ENCODE peak calls at places on chromosomes 13 and 19, in eight cellular contexts. One of them, this sample, is unnamed.
A peak's percentile ranks its signal among the peaks of the same experiment; 100 is the strongest.

GRCh38 chr19:38417544-38418506 is 8.2 kb downstream of the RASGRP4 start:
- DNase-seq in fibroblast of lung: no peak
- DNase-seq in gastrocnemius medialis: peak; percentile 45
- DNase-seq in uterus: no peak
- DNase-seq in aorta: peak; percentile 86
- DNase-seq in body of pancreas: peak; percentile 23
- DNase-seq in effector memory CD4-positive, alpha-beta T cell: peak; percentile 42
- DNase-seq in mesendoderm: peak; percentile 86
- DNase-seq in this sample: peak; percentile 93

GRCh38 chr13:66033924-66034323 is 1196.2 kb downstream of the PCDH9 start:
- DNase-seq in fibroblast of lung: no peak
- DNase-seq in gastrocnemius medialis: no peak
- DNase-seq in uterus: no peak
- DNase-seq in aorta: no peak
- DNase-seq in body of pancreas: no peak
- DNase-seq in effector memory CD4-positive, alpha-beta T cell: no peak
- DNase-seq in mesendoderm: no peak
- DNase-seq in this sample: no peak

GRCh38 chr19:21321134-21321533 is 8.1 kb downstream of the ZNF708 start:
- DNase-seq in fibroblast of lung: peak; percentile 43
- DNase-seq in gastrocnemius medialis: no peak
- DNase-seq in uterus: no peak
- DNase-seq in aorta: no peak
- DNase-seq in body of pancreas: no peak
- DNase-seq in effector memory CD4-positive, alpha-beta T cell: no peak
- DNase-seq in mesendoderm: no peak
- DNase-seq in this sample: no peak

GRCh38 chr13:102225892-102226291 is 176.0 kb downstream of the FGF14 start:
- DNase-seq in fibroblast of lung: no peak
- DNase-seq in gastrocnemius medialis: no peak
- DNase-seq in uterus: no peak
- DNase-seq in aorta: no peak
- DNase-seq in body of pancreas: no peak
- DNase-seq in effector memory CD4-positive, alpha-beta T cell: no peak
- DNase-seq in mesendoderm: no peak
- DNase-seq in this sample: no peak

GRCh38 chr13:31587696-31588266 is 151.5 kb upstream of the RXFP2 start:
- DNase-seq in fibroblast of lung: peak; percentile 2
- DNase-seq in gastrocnemius medialis: no peak
- DNase-seq in uterus: no peak
- DNase-seq in aorta: no peak
- DNase-seq in body of pancreas: no peak
- DNase-seq in effector memory CD4-positive, alpha-beta T cell: no peak
- DNase-seq in mesendoderm: no peak
- DNase-seq in this sample: no peak

GRCh38 chr19:35767288-35768081 is 7.9 kb upstream of the ARHGAP33 start:
- DNase-seq in fibroblast of lung: no peak
- DNase-seq in gastrocnemius medialis: no peak
- DNase-seq in uterus: no peak
- DNase-seq in aorta: peak; percentile 74
- DNase-seq in body of pancreas: peak; percentile 58
- DNase-seq in effector memory CD4-positive, alpha-beta T cell: no peak
- DNase-seq in mesendoderm: peak; percentile 92
- DNase-seq in this sample: peak; percentile 98

GRCh38 chr19:13665125-13665903 is 99.0 kb upstream of the MRI1 start:
- DNase-seq in fibroblast of lung: no peak
- DNase-seq in gastrocnemius medialis: no peak
- DNase-seq in uterus: no peak
- DNase-seq in aorta: no peak
- DNase-seq in body of pancreas: no peak
- DNase-seq in effector memory CD4-positive, alpha-beta T cell: no peak
- DNase-seq in mesendoderm: no peak
- DNase-seq in this sample: no peak

GRCh38 chr13:112892759-112893569 is 76.0 kb upstream of the MCF2L start:
- DNase-seq in fibroblast of lung: no peak
- DNase-seq in gastrocnemius medialis: no peak
- DNase-seq in uterus: no peak
- DNase-seq in aorta: no peak
- DNase-seq in body of pancreas: peak; percentile 45
- DNase-seq in effector memory CD4-positive, alpha-beta T cell: no peak
- DNase-seq in mesendoderm: peak; percentile 41
- DNase-seq in this sample: peak; percentile 81

GRCh38 chr13:80469841-80470378 is 129.0 kb upstream of the SPRY2 start:
- DNase-seq in fibroblast of lung: peak; percentile 82
- DNase-seq in gastrocnemius medialis: peak; percentile 89
- DNase-seq in uterus: peak; percentile 79
- DNase-seq in aorta: peak; percentile 77
- DNase-seq in body of pancreas: peak; percentile 19
- DNase-seq in effector memory CD4-positive, alpha-beta T cell: no peak
- DNase-seq in mesendoderm: no peak
- DNase-seq in this sample: no peak

GRCh38 chr13:98141938-98142426 is 912 bp upstream of the FARP1 start:
- DNase-seq in fibroblast of lung: no peak
- DNase-seq in gastrocnemius medialis: peak; percentile 14
- DNase-seq in uterus: no peak
- DNase-seq in aorta: no peak
- DNase-seq in body of pancreas: peak; percentile 51
- DNase-seq in effector memory CD4-positive, alpha-beta T cell: no peak
- DNase-seq in mesendoderm: peak; percentile 70
- DNase-seq in this sample: peak; percentile 83

GRCh38 chr13:44879452-44880058 is 109.7 kb downstream of the NUFIP1 start:
- DNase-seq in fibroblast of lung: peak; percentile 60
- DNase-seq in gastrocnemius medialis: no peak
- DNase-seq in uterus: no peak
- DNase-seq in aorta: no peak
- DNase-seq in body of pancreas: peak; percentile 52
- DNase-seq in effector memory CD4-positive, alpha-beta T cell: no peak
- DNase-seq in mesendoderm: peak; percentile 67
- DNase-seq in this sample: peak; percentile 58

GRCh38 chr19:49150106-49150943 is 4.9 kb downstream of the HRC start:
- DNase-seq in fibroblast of lung: peak; percentile 78
- DNase-seq in gastrocnemius medialis: peak; percentile 80
- DNase-seq in uterus: peak; percentile 77
- DNase-seq in aorta: peak; percentile 93
- DNase-seq in body of pancreas: peak; percentile 87
- DNase-seq in effector memory CD4-positive, alpha-beta T cell: peak; percentile 37
- DNase-seq in mesendoderm: peak; percentile 92
- DNase-seq in this sample: peak; percentile 93

GRCh38 chr19:49148784-49149651 is 6.2 kb downstream of the HRC start:
- DNase-seq in fibroblast of lung: peak; percentile 83
- DNase-seq in gastrocnemius medialis: peak; percentile 98
- DNase-seq in uterus: peak; percentile 95
- DNase-seq in aorta: peak; percentile 99
- DNase-seq in body of pancreas: peak; percentile 100
- DNase-seq in effector memory CD4-positive, alpha-beta T cell: peak; percentile 77
- DNase-seq in mesendoderm: peak; percentile 99
- DNase-seq in this sample: peak; percentile 100

GRCh38 chr19:49145485-49146407 is 9.4 kb downstream of the HRC start:
- DNase-seq in fibroblast of lung: peak; percentile 75
- DNase-seq in gastrocnemius medialis: peak; percentile 76
- DNase-seq in uterus: peak; percentile 68
- DNase-seq in aorta: peak; percentile 94
- DNase-seq in body of pancreas: peak; percentile 83
- DNase-seq in effector memory CD4-positive, alpha-beta T cell: peak; percentile 71
- DNase-seq in mesendoderm: peak; percentile 98
- DNase-seq in this sample: peak; percentile 99

GRCh38 chr19:49149652-49150105 is 5.5 kb downstream of the HRC start:
- DNase-seq in fibroblast of lung: peak; percentile 82
- DNase-seq in gastrocnemius medialis: peak; percentile 72
- DNase-seq in uterus: peak; percentile 72
- DNase-seq in aorta: peak; percentile 89
- DNase-seq in body of pancreas: peak; percentile 76
- DNase-seq in effector memory CD4-positive, alpha-beta T cell: no peak
- DNase-seq in mesendoderm: peak; percentile 96
- DNase-seq in this sample: peak; percentile 93

DNA sequence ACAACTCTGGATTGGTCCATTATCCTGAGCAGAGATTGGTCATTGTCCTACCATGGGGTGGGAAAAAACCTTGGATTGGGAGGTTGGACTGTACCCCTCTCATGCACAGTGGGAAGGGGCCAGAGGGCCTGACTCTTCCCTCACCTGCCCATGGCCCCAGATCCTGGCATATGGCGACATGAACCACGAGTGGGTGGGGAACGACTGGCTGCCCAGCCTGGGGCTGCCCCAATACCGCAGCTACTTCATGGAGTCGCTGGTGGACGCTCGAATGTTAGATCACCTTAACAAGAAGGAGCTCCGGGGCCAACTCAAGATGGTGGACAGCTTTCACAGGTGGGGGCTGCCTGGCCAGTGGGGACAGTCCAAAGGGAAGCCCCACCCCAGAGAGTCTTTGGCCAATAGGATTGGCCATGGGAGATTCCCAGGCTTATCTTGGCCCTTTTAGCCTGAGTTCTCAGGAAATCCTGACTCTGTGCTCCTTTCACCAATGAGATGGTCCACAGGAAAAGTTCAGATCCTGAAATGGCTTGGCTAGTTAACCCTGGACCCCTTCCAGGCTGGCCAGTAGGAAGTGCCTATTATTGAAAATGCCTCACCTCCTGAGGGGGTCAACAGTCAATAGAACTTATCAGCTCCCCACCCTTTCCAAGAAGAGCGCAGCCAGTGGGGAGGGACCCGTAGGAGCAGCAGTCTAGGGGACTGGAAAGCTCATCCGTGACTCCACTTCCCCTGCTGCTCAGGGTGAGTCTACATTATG is 7.1 kb downstream of the HRC start:
- DNase-seq in fibroblast of lung: no peak
- DNase-seq in gastrocnemius medialis: no peak
- DNase-seq in uterus: no peak
- DNase-seq in aorta: no peak
- DNase-seq in body of pancreas: no peak
- DNase-seq in effector memory CD4-positive, alpha-beta T cell: no peak
- DNase-seq in mesendoderm: no peak
- DNase-seq in this sample: no peak
- H3K4me3 ChIP-seq in fibroblast of lung: no peak overlapping the region
- H3K4me3 ChIP-seq in gastrocnemius medialis: peak overlapping the region; percentile 80
- H3K4me3 ChIP-seq in uterus: peak overlapping the region; percentile 68
- H3K4me3 ChIP-seq in aorta: no peak overlapping the region
- H3K4me3 ChIP-seq in body of pancreas: no peak overlapping the region
- H3K4me3 ChIP-seq in effector memory CD4-positive, alpha-beta T cell: no peak overlapping the region
- H3K4me3 ChIP-seq in mesendoderm: no peak overlapping the region
- H3K4me3 ChIP-seq in this sample: peak overlapping the region; percentile 94

GRCh38 chr19:1377176-1377964 is 6.3 kb upstream of the NDUFS7 start:
- DNase-seq in fibroblast of lung: no peak
- DNase-seq in gastrocnemius medialis: no peak
- DNase-seq in uterus: no peak
- DNase-seq in aorta: peak; percentile 75
- DNase-seq in body of pancreas: no peak
- DNase-seq in effector memory CD4-positive, alpha-beta T cell: no peak
- DNase-seq in mesendoderm: no peak
- DNase-seq in this sample: no peak

GRCh38 chr19:1377965-1378785 is 5.5 kb upstream of the NDUFS7 start:
- DNase-seq in fibroblast of lung: no peak
- DNase-seq in gastrocnemius medialis: no peak
- DNase-seq in uterus: no peak
- DNase-seq in aorta: no peak
- DNase-seq in body of pancreas: no peak
- DNase-seq in effector memory CD4-positive, alpha-beta T cell: no peak
- DNase-seq in mesendoderm: no peak
- DNase-seq in this sample: no peak

GRCh38 chr19:1374250-1374577 is 9.5 kb upstream of the NDUFS7 start:
- DNase-seq in fibroblast of lung: no peak
- DNase-seq in gastrocnemius medialis: no peak
- DNase-seq in uterus: no peak
- DNase-seq in aorta: no peak
- DNase-seq in body of pancreas: no peak
- DNase-seq in effector memory CD4-positive, alpha-beta T cell: no peak
- DNase-seq in mesendoderm: no peak
- DNase-seq in this sample: no peak

GRCh38 chr19:1373534-1374249 is 10.0 kb upstream of the NDUFS7 start:
- DNase-seq in fibroblast of lung: peak; percentile 28
- DNase-seq in gastrocnemius medialis: no peak
- DNase-seq in uterus: no peak
- DNase-seq in aorta: no peak
- DNase-seq in body of pancreas: peak; percentile 68
- DNase-seq in effector memory CD4-positive, alpha-beta T cell: no peak
- DNase-seq in mesendoderm: no peak
- DNase-seq in this sample: no peak

DNA sequence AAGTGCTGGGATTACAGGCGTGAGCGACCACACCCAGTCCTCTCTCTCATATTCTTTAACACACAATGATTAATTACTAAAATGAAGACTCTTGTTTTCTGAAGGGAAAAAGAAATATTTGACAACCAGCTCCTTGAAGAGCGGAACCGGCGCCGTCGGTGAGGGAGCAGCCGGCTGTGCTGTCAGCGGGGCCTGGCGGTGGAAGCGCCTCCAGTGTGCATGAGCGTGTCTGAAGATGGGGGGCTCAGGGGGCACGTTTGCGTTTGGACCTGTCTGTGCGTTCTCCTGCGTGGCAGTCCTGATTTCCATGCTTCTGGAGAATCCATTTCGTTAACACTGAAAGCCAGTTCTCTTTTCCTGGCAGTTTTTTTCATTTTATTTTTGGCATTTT is 7.3 kb upstream of the NDUFS7 start:
- DNase-seq in fibroblast of lung: no peak
- DNase-seq in gastrocnemius medialis: no peak
- DNase-seq in uterus: no peak
- DNase-seq in aorta: no peak
- DNase-seq in body of pancreas: no peak
- DNase-seq in effector memory CD4-positive, alpha-beta T cell: no peak
- DNase-seq in mesendoderm: no peak
- DNase-seq in this sample: no peak
- H3K36me3 ChIP-seq in fibroblast of lung: peaks cover 21% of the 10 kb centered on the region
- H3K36me3 ChIP-seq in gastrocnemius medialis: no peaks in the 10 kb centered on the region
- H3K36me3 ChIP-seq in uterus: no peaks in the 10 kb centered on the region
- H3K36me3 ChIP-seq in aorta: peaks cover 12% of the 10 kb centered on the region
- H3K36me3 ChIP-seq in body of pancreas: no peaks in the 10 kb centered on the region
- H3K36me3 ChIP-seq in effector memory CD4-positive, alpha-beta T cell: peaks cover 1% of the 10 kb centered on the region
- H3K36me3 ChIP-seq in mesendoderm: peaks cover 9% of the 10 kb centered on the region
- H3K36me3 ChIP-seq in this sample: peaks cover 32% of the 10 kb centered on the region

DNA sequence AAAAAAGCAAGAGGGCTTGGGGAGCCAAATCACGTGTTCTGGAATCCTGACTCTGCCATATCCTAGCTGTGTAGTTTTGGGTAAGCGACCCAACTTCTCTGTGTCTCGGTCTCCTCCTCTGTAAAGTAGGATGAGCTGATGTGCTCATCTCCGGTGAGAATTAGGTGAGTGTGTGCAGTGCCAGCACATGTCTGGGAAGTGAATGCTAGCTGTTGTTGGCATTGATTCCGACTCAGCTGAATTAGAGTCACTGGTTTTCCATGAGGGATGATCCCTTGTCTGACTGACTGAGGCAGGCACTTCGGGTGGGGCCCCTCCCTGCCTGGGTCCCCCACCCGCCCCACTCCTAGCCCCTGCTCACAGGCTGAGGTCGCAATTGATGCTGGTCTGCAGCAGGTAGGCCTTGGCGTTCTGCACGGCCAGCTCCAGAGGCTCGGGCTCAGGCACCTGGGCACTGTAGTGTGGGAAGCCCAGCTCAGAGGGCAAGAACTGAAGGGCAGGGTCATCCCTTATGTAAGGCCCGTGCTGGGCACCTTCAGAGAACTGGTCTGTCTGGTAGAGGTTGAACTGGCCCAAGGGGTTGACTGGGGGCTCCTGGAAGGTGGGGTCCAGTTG is 835 bp downstream of the RSPH6A start:
- DNase-seq in fibroblast of lung: no peak
- DNase-seq in gastrocnemius medialis: no peak
- DNase-seq in uterus: no peak
- DNase-seq in aorta: no peak
- DNase-seq in body of pancreas: no peak
- DNase-seq in effector memory CD4-positive, alpha-beta T cell: no peak
- DNase-seq in mesendoderm: no peak
- DNase-seq in this sample: no peak
- H3K4me3 ChIP-seq in fibroblast of lung: no peak overlapping the region
- H3K4me3 ChIP-seq in gastrocnemius medialis: no peak overlapping the region
- H3K4me3 ChIP-seq in uterus: no peak overlapping the region
- H3K4me3 ChIP-seq in aorta: no peak overlapping the region
- H3K4me3 ChIP-seq in body of pancreas: no peak overlapping the region
- H3K4me3 ChIP-seq in effector memory CD4-positive, alpha-beta T cell: no peak overlapping the region
- H3K4me3 ChIP-seq in mesendoderm: no peak overlapping the region
- H3K4me3 ChIP-seq in this sample: peak overlapping the region; percentile 84

GRCh38 chr19:9430444-9430843 is 4.9 kb downstream of the ZNF266 start:
- DNase-seq in fibroblast of lung: no peak
- DNase-seq in gastrocnemius medialis: no peak
- DNase-seq in uterus: no peak
- DNase-seq in aorta: no peak
- DNase-seq in body of pancreas: no peak
- DNase-seq in effector memory CD4-positive, alpha-beta T cell: no peak
- DNase-seq in mesendoderm: no peak
- DNase-seq in this sample: no peak
- H3K36me3 ChIP-seq in fibroblast of lung: peaks cover 2% of the 10 kb centered on the region
- H3K36me3 ChIP-seq in gastrocnemius medialis: no peaks in the 10 kb centered on the region
- H3K36me3 ChIP-seq in uterus: no peaks in the 10 kb centered on the region
- H3K36me3 ChIP-seq in aorta: peaks cover 10% of the 10 kb centered on the region
- H3K36me3 ChIP-seq in body of pancreas: peaks cover 13% of the 10 kb centered on the region
- H3K36me3 ChIP-seq in effector memory CD4-positive, alpha-beta T cell: peaks cover 60% of the 10 kb centered on the region
- H3K36me3 ChIP-seq in mesendoderm: no peaks in the 10 kb centered on the region
- H3K36me3 ChIP-seq in this sample: peaks cover 56% of the 10 kb centered on the region

This sample was measured in endodermal cell.